ENCODE peak calls at places on chromosome 22, in eight cellular contexts. One of them, this sample, is unnamed.

GRCh38 chr22:33565580-33565995 is 354.7 kb downstream of the LARGE1 start:
- DNase-seq in C1 segment of cervical spinal cord: no peak
- DNase-seq in T-cell: no peak
- DNase-seq in stimulated activated CD4-positive, alpha-beta T cell treated with anti-CD3 and anti-CD28 coated beads, Interleukin-4, amount 100 ng/mL, for 48 hours: no peak
- DNase-seq in hypothalamus: no peak
- DNase-seq in activated effector memory CD4-positive, alpha-beta T cell treated with Interleukin-2 at 50 U/mL for 16 hours: no peak
- DNase-seq in KBM-7: no peak
- DNase-seq in naive thymus-derived CD8-positive, alpha-beta T cell: no peak
- DNase-seq in this sample: no peak

GRCh38 chr22:43881091-43882061 is 10.4 kb downstream of the PNPLA5 start:
- DNase-seq in C1 segment of cervical spinal cord: no peak
- DNase-seq in T-cell: no peak
- DNase-seq in stimulated activated CD4-positive, alpha-beta T cell treated with anti-CD3 and anti-CD28 coated beads, Interleukin-4, amount 100 ng/mL, for 48 hours: no peak
- DNase-seq in hypothalamus: no peak
- DNase-seq in activated effector memory CD4-positive, alpha-beta T cell treated with Interleukin-2 at 50 U/mL for 16 hours: no peak
- DNase-seq in KBM-7: no peak
- DNase-seq in naive thymus-derived CD8-positive, alpha-beta T cell: no peak
- DNase-seq in this sample: peak; percentile 60

GRCh38 chr22:19974233-19974861 is 32.7 kb upstream of the TXNRD2 start:
- DNase-seq in C1 segment of cervical spinal cord: peak; percentile 49
- DNase-seq in T-cell: no peak
- DNase-seq in stimulated activated CD4-positive, alpha-beta T cell treated with anti-CD3 and anti-CD28 coated beads, Interleukin-4, amount 100 ng/mL, for 48 hours: no peak
- DNase-seq in hypothalamus: peak; percentile 72
- DNase-seq in activated effector memory CD4-positive, alpha-beta T cell treated with Interleukin-2 at 50 U/mL for 16 hours: no peak
- DNase-seq in KBM-7: peak; percentile 62
- DNase-seq in naive thymus-derived CD8-positive, alpha-beta T cell: no peak
- DNase-seq in this sample: no peak

GRCh38 chr22:21074092-21074715 is 28.5 kb downstream of the LRRC74B start:
- DNase-seq in C1 segment of cervical spinal cord: no peak
- DNase-seq in T-cell: no peak
- DNase-seq in stimulated activated CD4-positive, alpha-beta T cell treated with anti-CD3 and anti-CD28 coated beads, Interleukin-4, amount 100 ng/mL, for 48 hours: no peak
- DNase-seq in hypothalamus: no peak
- DNase-seq in activated effector memory CD4-positive, alpha-beta T cell treated with Interleukin-2 at 50 U/mL for 16 hours: no peak
- DNase-seq in KBM-7: peak; percentile 41
- DNase-seq in naive thymus-derived CD8-positive, alpha-beta T cell: no peak
- DNase-seq in this sample: no peak

GRCh38 chr22:48501231-48501750 is 1326.4 kb downstream of the BRD1 start:
- DNase-seq in C1 segment of cervical spinal cord: no peak
- DNase-seq in T-cell: no peak
- DNase-seq in stimulated activated CD4-positive, alpha-beta T cell treated with anti-CD3 and anti-CD28 coated beads, Interleukin-4, amount 100 ng/mL, for 48 hours: no peak
- DNase-seq in hypothalamus: no peak
- DNase-seq in activated effector memory CD4-positive, alpha-beta T cell treated with Interleukin-2 at 50 U/mL for 16 hours: no peak
- DNase-seq in KBM-7: no peak
- DNase-seq in naive thymus-derived CD8-positive, alpha-beta T cell: no peak
- DNase-seq in this sample: no peak

GRCh38 chr22:47296405-47297260 is 534.2 kb downstream of the TBC1D22A start:
- DNase-seq in C1 segment of cervical spinal cord: no peak
- DNase-seq in T-cell: no peak
- DNase-seq in stimulated activated CD4-positive, alpha-beta T cell treated with anti-CD3 and anti-CD28 coated beads, Interleukin-4, amount 100 ng/mL, for 48 hours: no peak
- DNase-seq in hypothalamus: no peak
- DNase-seq in activated effector memory CD4-positive, alpha-beta T cell treated with Interleukin-2 at 50 U/mL for 16 hours: no peak
- DNase-seq in KBM-7: no peak
- DNase-seq in naive thymus-derived CD8-positive, alpha-beta T cell: no peak
- DNase-seq in this sample: no peak

GRCh38 chr22:22827187-22827948 is 60.2 kb upstream of the IGLL5 start:
- DNase-seq in C1 segment of cervical spinal cord: no peak
- DNase-seq in T-cell: no peak
- DNase-seq in stimulated activated CD4-positive, alpha-beta T cell treated with anti-CD3 and anti-CD28 coated beads, Interleukin-4, amount 100 ng/mL, for 48 hours: no peak
- DNase-seq in hypothalamus: no peak
- DNase-seq in activated effector memory CD4-positive, alpha-beta T cell treated with Interleukin-2 at 50 U/mL for 16 hours: no peak
- DNase-seq in KBM-7: no peak
- DNase-seq in naive thymus-derived CD8-positive, alpha-beta T cell: no peak
- DNase-seq in this sample: no peak

GRCh38 chr22:35552186-35552842 is 11.7 kb downstream of the RASD2 start:
- DNase-seq in C1 segment of cervical spinal cord: no peak
- DNase-seq in T-cell: peak; percentile 82
- DNase-seq in stimulated activated CD4-positive, alpha-beta T cell treated with anti-CD3 and anti-CD28 coated beads, Interleukin-4, amount 100 ng/mL, for 48 hours: peak; percentile 82
- DNase-seq in hypothalamus: no peak
- DNase-seq in activated effector memory CD4-positive, alpha-beta T cell treated with Interleukin-2 at 50 U/mL for 16 hours: peak; percentile 69
- DNase-seq in KBM-7: peak; percentile 70
- DNase-seq in naive thymus-derived CD8-positive, alpha-beta T cell: peak; percentile 67
- DNase-seq in this sample: no peak

GRCh38 chr22:24106385-24107381 is 74.6 kb upstream of the SUSD2 start:
- DNase-seq in C1 segment of cervical spinal cord: no peak
- DNase-seq in T-cell: peak; percentile 24
- DNase-seq in stimulated activated CD4-positive, alpha-beta T cell treated with anti-CD3 and anti-CD28 coated beads, Interleukin-4, amount 100 ng/mL, for 48 hours: peak; percentile 15
- DNase-seq in hypothalamus: no peak
- DNase-seq in activated effector memory CD4-positive, alpha-beta T cell treated with Interleukin-2 at 50 U/mL for 16 hours: peak; percentile 9
- DNase-seq in KBM-7: no peak
- DNase-seq in naive thymus-derived CD8-positive, alpha-beta T cell: peak; percentile 25
- DNase-seq in this sample: no peak

GRCh38 chr22:30538280-30538679 is 8.3 kb downstream of the SEC14L6 start:
- DNase-seq in C1 segment of cervical spinal cord: no peak
- DNase-seq in T-cell: no peak
- DNase-seq in stimulated activated CD4-positive, alpha-beta T cell treated with anti-CD3 and anti-CD28 coated beads, Interleukin-4, amount 100 ng/mL, for 48 hours: no peak
- DNase-seq in hypothalamus: no peak
- DNase-seq in activated effector memory CD4-positive, alpha-beta T cell treated with Interleukin-2 at 50 U/mL for 16 hours: no peak
- DNase-seq in KBM-7: no peak
- DNase-seq in naive thymus-derived CD8-positive, alpha-beta T cell: no peak
- DNase-seq in this sample: no peak

GRCh38 chr22:41996826-41997225 is 1.8 kb upstream of the WBP2NL start:
- DNase-seq in C1 segment of cervical spinal cord: no peak
- DNase-seq in T-cell: no peak
- DNase-seq in stimulated activated CD4-positive, alpha-beta T cell treated with anti-CD3 and anti-CD28 coated beads, Interleukin-4, amount 100 ng/mL, for 48 hours: no peak
- DNase-seq in hypothalamus: no peak
- DNase-seq in activated effector memory CD4-positive, alpha-beta T cell treated with Interleukin-2 at 50 U/mL for 16 hours: no peak
- DNase-seq in KBM-7: no peak
- DNase-seq in naive thymus-derived CD8-positive, alpha-beta T cell: no peak
- DNase-seq in this sample: peak; percentile 35

GRCh38 chr22:50191041-50191740 is 5.5 kb downstream of the TRABD start:
- DNase-seq in C1 segment of cervical spinal cord: peak; percentile 38
- DNase-seq in T-cell: peak; percentile 87
- DNase-seq in stimulated activated CD4-positive, alpha-beta T cell treated with anti-CD3 and anti-CD28 coated beads, Interleukin-4, amount 100 ng/mL, for 48 hours: peak; percentile 43
- DNase-seq in hypothalamus: no peak
- DNase-seq in activated effector memory CD4-positive, alpha-beta T cell treated with Interleukin-2 at 50 U/mL for 16 hours: peak; percentile 72
- DNase-seq in KBM-7: peak; percentile 98
- DNase-seq in naive thymus-derived CD8-positive, alpha-beta T cell: peak; percentile 60
- DNase-seq in this sample: no peak

GRCh38 chr22:41425704-41426365 is 20.8 kb downstream of the TOB2 start:
- DNase-seq in C1 segment of cervical spinal cord: no peak
- DNase-seq in T-cell: no peak
- DNase-seq in stimulated activated CD4-positive, alpha-beta T cell treated with anti-CD3 and anti-CD28 coated beads, Interleukin-4, amount 100 ng/mL, for 48 hours: no peak
- DNase-seq in hypothalamus: no peak
- DNase-seq in activated effector memory CD4-positive, alpha-beta T cell treated with Interleukin-2 at 50 U/mL for 16 hours: no peak
- DNase-seq in KBM-7: no peak
- DNase-seq in naive thymus-derived CD8-positive, alpha-beta T cell: no peak
- DNase-seq in this sample: no peak

GRCh38 chr22:29744902-29745301 is 21.9 kb downstream of the ZMAT5 start:
- DNase-seq in C1 segment of cervical spinal cord: no peak
- DNase-seq in T-cell: no peak
- DNase-seq in stimulated activated CD4-positive, alpha-beta T cell treated with anti-CD3 and anti-CD28 coated beads, Interleukin-4, amount 100 ng/mL, for 48 hours: no peak
- DNase-seq in hypothalamus: no peak
- DNase-seq in activated effector memory CD4-positive, alpha-beta T cell treated with Interleukin-2 at 50 U/mL for 16 hours: no peak
- DNase-seq in KBM-7: no peak
- DNase-seq in naive thymus-derived CD8-positive, alpha-beta T cell: no peak
- DNase-seq in this sample: no peak

GRCh38 chr22:32818446-32819115 is 17.1 kb downstream of the TIMP3 start:
- DNase-seq in C1 segment of cervical spinal cord: no peak
- DNase-seq in T-cell: no peak
- DNase-seq in stimulated activated CD4-positive, alpha-beta T cell treated with anti-CD3 and anti-CD28 coated beads, Interleukin-4, amount 100 ng/mL, for 48 hours: no peak
- DNase-seq in hypothalamus: no peak
- DNase-seq in activated effector memory CD4-positive, alpha-beta T cell treated with Interleukin-2 at 50 U/mL for 16 hours: no peak
- DNase-seq in KBM-7: no peak
- DNase-seq in naive thymus-derived CD8-positive, alpha-beta T cell: no peak
- DNase-seq in this sample: no peak

GRCh38 chr22:44211946-44212930 is 31.5 kb downstream of the PARVG start:
- DNase-seq in C1 segment of cervical spinal cord: no peak
- DNase-seq in T-cell: no peak
- DNase-seq in stimulated activated CD4-positive, alpha-beta T cell treated with anti-CD3 and anti-CD28 coated beads, Interleukin-4, amount 100 ng/mL, for 48 hours: no peak
- DNase-seq in hypothalamus: no peak
- DNase-seq in activated effector memory CD4-positive, alpha-beta T cell treated with Interleukin-2 at 50 U/mL for 16 hours: no peak
- DNase-seq in KBM-7: no peak
- DNase-seq in naive thymus-derived CD8-positive, alpha-beta T cell: no peak
- DNase-seq in this sample: no peak

GRCh38 chr22:30435674-30436126 is 10.1 kb downstream of the MTFP1 start:
- DNase-seq in C1 segment of cervical spinal cord: no peak
- DNase-seq in T-cell: peak; percentile 94
- DNase-seq in stimulated activated CD4-positive, alpha-beta T cell treated with anti-CD3 and anti-CD28 coated beads, Interleukin-4, amount 100 ng/mL, for 48 hours: peak; percentile 46
- DNase-seq in hypothalamus: no peak
- DNase-seq in activated effector memory CD4-positive, alpha-beta T cell treated with Interleukin-2 at 50 U/mL for 16 hours: peak; percentile 75
- DNase-seq in KBM-7: no peak
- DNase-seq in naive thymus-derived CD8-positive, alpha-beta T cell: peak; percentile 75
- DNase-seq in this sample: no peak

GRCh38 chr22:25331050-25331449 is 111.6 kb downstream of the CRYBB2 start:
- DNase-seq in C1 segment of cervical spinal cord: no peak
- DNase-seq in T-cell: no peak
- DNase-seq in stimulated activated CD4-positive, alpha-beta T cell treated with anti-CD3 and anti-CD28 coated beads, Interleukin-4, amount 100 ng/mL, for 48 hours: no peak
- DNase-seq in hypothalamus: no peak
- DNase-seq in activated effector memory CD4-positive, alpha-beta T cell treated with Interleukin-2 at 50 U/mL for 16 hours: no peak
- DNase-seq in KBM-7: no peak
- DNase-seq in naive thymus-derived CD8-positive, alpha-beta T cell: no peak
- DNase-seq in this sample: no peak

GRCh38 chr22:26322179-26322905 is 106.7 kb upstream of the ASPHD2 start:
- DNase-seq in C1 segment of cervical spinal cord: no peak
- DNase-seq in T-cell: no peak
- DNase-seq in stimulated activated CD4-positive, alpha-beta T cell treated with anti-CD3 and anti-CD28 coated beads, Interleukin-4, amount 100 ng/mL, for 48 hours: no peak
- DNase-seq in hypothalamus: no peak
- DNase-seq in activated effector memory CD4-positive, alpha-beta T cell treated with Interleukin-2 at 50 U/mL for 16 hours: no peak
- DNase-seq in KBM-7: no peak
- DNase-seq in naive thymus-derived CD8-positive, alpha-beta T cell: no peak
- DNase-seq in this sample: no peak

GRCh38 chr22:46457502-46458488 is 79.6 kb downstream of the CELSR1 start:
- DNase-seq in C1 segment of cervical spinal cord: no peak
- DNase-seq in T-cell: no peak
- DNase-seq in stimulated activated CD4-positive, alpha-beta T cell treated with anti-CD3 and anti-CD28 coated beads, Interleukin-4, amount 100 ng/mL, for 48 hours: no peak
- DNase-seq in hypothalamus: no peak
- DNase-seq in activated effector memory CD4-positive, alpha-beta T cell treated with Interleukin-2 at 50 U/mL for 16 hours: no peak
- DNase-seq in KBM-7: no peak
- DNase-seq in naive thymus-derived CD8-positive, alpha-beta T cell: no peak
- DNase-seq in this sample: no peak

GRCh38 chr22:46229701-46230100 is 20.4 kb downstream of the CDPF1 start:
- DNase-seq in C1 segment of cervical spinal cord: no peak
- DNase-seq in T-cell: no peak
- DNase-seq in stimulated activated CD4-positive, alpha-beta T cell treated with anti-CD3 and anti-CD28 coated beads, Interleukin-4, amount 100 ng/mL, for 48 hours: no peak
- DNase-seq in hypothalamus: no peak
- DNase-seq in activated effector memory CD4-positive, alpha-beta T cell treated with Interleukin-2 at 50 U/mL for 16 hours: no peak
- DNase-seq in KBM-7: no peak
- DNase-seq in naive thymus-derived CD8-positive, alpha-beta T cell: no peak
- DNase-seq in this sample: no peak

GRCh38 chr22:22196018-22196533 is 48.5 kb upstream of the VPREB1 start:
- DNase-seq in C1 segment of cervical spinal cord: no peak
- DNase-seq in T-cell: no peak
- DNase-seq in stimulated activated CD4-positive, alpha-beta T cell treated with anti-CD3 and anti-CD28 coated beads, Interleukin-4, amount 100 ng/mL, for 48 hours: no peak
- DNase-seq in hypothalamus: no peak
- DNase-seq in activated effector memory CD4-positive, alpha-beta T cell treated with Interleukin-2 at 50 U/mL for 16 hours: no peak
- DNase-seq in KBM-7: no peak
- DNase-seq in naive thymus-derived CD8-positive, alpha-beta T cell: no peak
- DNase-seq in this sample: no peak

GRCh38 chr22:43818981-43819690 is 7.0 kb upstream of the EFCAB6 start:
- DNase-seq in C1 segment of cervical spinal cord: no peak
- DNase-seq in T-cell: no peak
- DNase-seq in stimulated activated CD4-positive, alpha-beta T cell treated with anti-CD3 and anti-CD28 coated beads, Interleukin-4, amount 100 ng/mL, for 48 hours: no peak
- DNase-seq in hypothalamus: no peak
- DNase-seq in activated effector memory CD4-positive, alpha-beta T cell treated with Interleukin-2 at 50 U/mL for 16 hours: no peak
- DNase-seq in KBM-7: no peak
- DNase-seq in naive thymus-derived CD8-positive, alpha-beta T cell: no peak
- DNase-seq in this sample: no peak

GRCh38 chr22:46460835-46461234 is 76.6 kb downstream of the CELSR1 start:
- DNase-seq in C1 segment of cervical spinal cord: no peak
- DNase-seq in T-cell: no peak
- DNase-seq in stimulated activated CD4-positive, alpha-beta T cell treated with anti-CD3 and anti-CD28 coated beads, Interleukin-4, amount 100 ng/mL, for 48 hours: no peak
- DNase-seq in hypothalamus: no peak
- DNase-seq in activated effector memory CD4-positive, alpha-beta T cell treated with Interleukin-2 at 50 U/mL for 16 hours: no peak
- DNase-seq in KBM-7: no peak
- DNase-seq in naive thymus-derived CD8-positive, alpha-beta T cell: no peak
- DNase-seq in this sample: no peak

GRCh38 chr22:49976439-49977175 is 16.0 kb downstream of the PIM3 start:
- DNase-seq in C1 segment of cervical spinal cord: no peak
- DNase-seq in T-cell: no peak
- DNase-seq in stimulated activated CD4-positive, alpha-beta T cell treated with anti-CD3 and anti-CD28 coated beads, Interleukin-4, amount 100 ng/mL, for 48 hours: no peak
- DNase-seq in hypothalamus: no peak
- DNase-seq in activated effector memory CD4-positive, alpha-beta T cell treated with Interleukin-2 at 50 U/mL for 16 hours: no peak
- DNase-seq in KBM-7: peak; percentile 78
- DNase-seq in naive thymus-derived CD8-positive, alpha-beta T cell: peak; percentile 17
- DNase-seq in this sample: peak; percentile 41

GRCh38 chr22:23536821-23537345 is 43.2 kb downstream of the IGLL1 start:
- DNase-seq in C1 segment of cervical spinal cord: no peak
- DNase-seq in T-cell: no peak
- DNase-seq in stimulated activated CD4-positive, alpha-beta T cell treated with anti-CD3 and anti-CD28 coated beads, Interleukin-4, amount 100 ng/mL, for 48 hours: no peak
- DNase-seq in hypothalamus: no peak
- DNase-seq in activated effector memory CD4-positive, alpha-beta T cell treated with Interleukin-2 at 50 U/mL for 16 hours: no peak
- DNase-seq in KBM-7: no peak
- DNase-seq in naive thymus-derived CD8-positive, alpha-beta T cell: no peak
- DNase-seq in this sample: peak; percentile 33

GRCh38 chr22:29216873-29217666 is 11.4 kb downstream of the EMID1 start:
- DNase-seq in C1 segment of cervical spinal cord: peak; percentile 40
- DNase-seq in T-cell: no peak
- DNase-seq in stimulated activated CD4-positive, alpha-beta T cell treated with anti-CD3 and anti-CD28 coated beads, Interleukin-4, amount 100 ng/mL, for 48 hours: no peak
- DNase-seq in hypothalamus: peak; percentile 20
- DNase-seq in activated effector memory CD4-positive, alpha-beta T cell treated with Interleukin-2 at 50 U/mL for 16 hours: no peak
- DNase-seq in KBM-7: no peak
- DNase-seq in naive thymus-derived CD8-positive, alpha-beta T cell: no peak
- DNase-seq in this sample: no peak

GRCh38 chr22:26903030-26903856 is 245.9 kb downstream of the MIAT start:
- DNase-seq in C1 segment of cervical spinal cord: peak; percentile 21
- DNase-seq in T-cell: no peak
- DNase-seq in stimulated activated CD4-positive, alpha-beta T cell treated with anti-CD3 and anti-CD28 coated beads, Interleukin-4, amount 100 ng/mL, for 48 hours: no peak
- DNase-seq in hypothalamus: no peak
- DNase-seq in activated effector memory CD4-positive, alpha-beta T cell treated with Interleukin-2 at 50 U/mL for 16 hours: no peak
- DNase-seq in KBM-7: no peak
- DNase-seq in naive thymus-derived CD8-positive, alpha-beta T cell: no peak
- DNase-seq in this sample: no peak

GRCh38 chr22:17785185-17786184 is 11.2 kb upstream of the BID start:
- DNase-seq in C1 segment of cervical spinal cord: no peak
- DNase-seq in T-cell: peak; percentile 64
- DNase-seq in stimulated activated CD4-positive, alpha-beta T cell treated with anti-CD3 and anti-CD28 coated beads, Interleukin-4, amount 100 ng/mL, for 48 hours: peak; percentile 73
- DNase-seq in hypothalamus: no peak
- DNase-seq in activated effector memory CD4-positive, alpha-beta T cell treated with Interleukin-2 at 50 U/mL for 16 hours: peak; percentile 54
- DNase-seq in KBM-7: peak; percentile 69
- DNase-seq in naive thymus-derived CD8-positive, alpha-beta T cell: peak; percentile 70
- DNase-seq in this sample: peak; percentile 85

GRCh38 chr22:50148991-50149721 is 21.4 kb upstream of the PANX2 start:
- DNase-seq in C1 segment of cervical spinal cord: peak; percentile 41
- DNase-seq in T-cell: peak; percentile 70
- DNase-seq in stimulated activated CD4-positive, alpha-beta T cell treated with anti-CD3 and anti-CD28 coated beads, Interleukin-4, amount 100 ng/mL, for 48 hours: peak; percentile 58
- DNase-seq in hypothalamus: no peak
- DNase-seq in activated effector memory CD4-positive, alpha-beta T cell treated with Interleukin-2 at 50 U/mL for 16 hours: peak; percentile 69
- DNase-seq in KBM-7: peak; percentile 97
- DNase-seq in naive thymus-derived CD8-positive, alpha-beta T cell: peak; percentile 70
- DNase-seq in this sample: peak; percentile 88

GRCh38 chr22:49263101-49263500 is 564.6 kb downstream of the BRD1 start:
- DNase-seq in C1 segment of cervical spinal cord: no peak
- DNase-seq in T-cell: no peak
- DNase-seq in stimulated activated CD4-positive, alpha-beta T cell treated with anti-CD3 and anti-CD28 coated beads, Interleukin-4, amount 100 ng/mL, for 48 hours: no peak
- DNase-seq in hypothalamus: no peak
- DNase-seq in activated effector memory CD4-positive, alpha-beta T cell treated with Interleukin-2 at 50 U/mL for 16 hours: no peak
- DNase-seq in KBM-7: no peak
- DNase-seq in naive thymus-derived CD8-positive, alpha-beta T cell: no peak
- DNase-seq in this sample: no peak

GRCh38 chr22:45877036-45877380 is 100.0 kb downstream of the WNT7B start:
- DNase-seq in C1 segment of cervical spinal cord: no peak
- DNase-seq in T-cell: no peak
- DNase-seq in stimulated activated CD4-positive, alpha-beta T cell treated with anti-CD3 and anti-CD28 coated beads, Interleukin-4, amount 100 ng/mL, for 48 hours: no peak
- DNase-seq in hypothalamus: no peak
- DNase-seq in activated effector memory CD4-positive, alpha-beta T cell treated with Interleukin-2 at 50 U/mL for 16 hours: no peak
- DNase-seq in KBM-7: no peak
- DNase-seq in naive thymus-derived CD8-positive, alpha-beta T cell: no peak
- DNase-seq in this sample: no peak

GRCh38 chr22:20425821-20426615 is 11.6 kb downstream of the SCARF2 start:
- DNase-seq in C1 segment of cervical spinal cord: no peak
- DNase-seq in T-cell: no peak
- DNase-seq in stimulated activated CD4-positive, alpha-beta T cell treated with anti-CD3 and anti-CD28 coated beads, Interleukin-4, amount 100 ng/mL, for 48 hours: no peak
- DNase-seq in hypothalamus: no peak
- DNase-seq in activated effector memory CD4-positive, alpha-beta T cell treated with Interleukin-2 at 50 U/mL for 16 hours: no peak
- DNase-seq in KBM-7: no peak
- DNase-seq in naive thymus-derived CD8-positive, alpha-beta T cell: no peak
- DNase-seq in this sample: no peak

GRCh38 chr22:50206599-50206998 is 5.8 kb downstream of the SELENOO start:
- DNase-seq in C1 segment of cervical spinal cord: peak; percentile 70
- DNase-seq in T-cell: no peak
- DNase-seq in stimulated activated CD4-positive, alpha-beta T cell treated with anti-CD3 and anti-CD28 coated beads, Interleukin-4, amount 100 ng/mL, for 48 hours: no peak
- DNase-seq in hypothalamus: no peak
- DNase-seq in activated effector memory CD4-positive, alpha-beta T cell treated with Interleukin-2 at 50 U/mL for 16 hours: no peak
- DNase-seq in KBM-7: peak; percentile 52
- DNase-seq in naive thymus-derived CD8-positive, alpha-beta T cell: no peak
- DNase-seq in this sample: peak; percentile 86

This sample was measured in upper lobe of right lung.